ENCODE peak calls at places on chromosomes 16 and 17, in four cellular contexts. K is CD8-positive, alpha-beta memory T cell; G is amygdala; Y is AML-193. H is an unnamed sample.

GRCh38 chr17:3960764-3961163 is 3.5 kb downstream of the ATP2A3 start:
- DNase-seq in K (no peak), G (no peak), Y (peak; percentile 60), H (no peak)

GRCh38 chr17:2266045-2266864 is 37.3 kb downstream of the SMG6 start:
- DNase-seq in K (peak; percentile 94), G (no peak), Y (no peak), H (no peak)

GRCh38 chr17:27980035-27980434 is 62.4 kb upstream of the NLK start:
- DNase-seq in K (no peak), G (no peak), Y (no peak), H (no peak)

GRCh38 chr16:54503011-54503410 is 216.4 kb upstream of the IRX3 start:
- DNase-seq in K (no peak), G (no peak), Y (no peak), H (no peak)

GRCh38 chr17:7997186-7997585 is 5.2 kb upstream of the GUCY2D start:
- DNase-seq in K (no peak), G (no peak), Y (peak; percentile 26), H (no peak)

GRCh38 chr17:61470530-61471136 is 18.4 kb downstream of the TBX4 start:
- DNase-seq in K (no peak), G (no peak), Y (no peak), H (no peak)

GRCh38 chr17:57166803-57167202 is 81.8 kb downstream of the AKAP1 start:
- DNase-seq in K (no peak), G (no peak), Y (no peak), H (no peak)

GRCh38 chr16:11875721-11876120 is 24.4 kb upstream of the RSL1D1 start:
- DNase-seq in K (no peak), G (no peak), Y (no peak), H (no peak)

GRCh38 chr16:28112908-28113307 is 49.4 kb upstream of the GSG1L start:
- DNase-seq in K (no peak), G (no peak), Y (no peak), H (no peak)

GRCh38 chr16:17885659-17886200 is 415.0 kb upstream of the XYLT1 start:
- DNase-seq in K (no peak), G (no peak), Y (no peak), H (no peak)

GRCh38 chr17:73271078-73271477 is 9.4 kb upstream of the CPSF4L start:
- DNase-seq in K (no peak), G (no peak), Y (no peak), H (peak; percentile 80)

GRCh38 chr16:6019490-6019991 is 921.9 kb upstream of the EEF2KMT start:
- DNase-seq in K (no peak), G (no peak), Y (no peak), H (no peak)

GRCh38 chr17:61750656-61751055 is 112.7 kb downstream of the BRIP1 start:
- DNase-seq in K (no peak), G (no peak), Y (peak; percentile 97), H (peak; percentile 13)

GRCh38 chr16:66934138-66934838 is at the start of gene CIAO2B:
- DNase-seq in K (peak; percentile 91), G (peak; percentile 81), Y (peak; percentile 62), H (no peak)

GRCh38 chr16:85947511-85948509 is 48.8 kb downstream of the IRF8 start:
- DNase-seq in K (peak; percentile 53), G (no peak), Y (no peak), H (no peak)

GRCh38 chr16:79211581-79211980 is 389.0 kb downstream of the MAF start:
- DNase-seq in K (no peak), G (peak; percentile 52), Y (no peak), H (no peak)

GRCh38 chr17:35748323-35748960 is 4.6 kb downstream of the GAS2L2 start:
- DNase-seq in K (no peak), G (no peak), Y (no peak), H (no peak)

GRCh38 chr16:19132898-19133297 is 19.1 kb downstream of the ITPRIPL2 start:
- DNase-seq in K (no peak), G (no peak), Y (no peak), H (no peak)

GRCh38 chr16:78105517-78105916 is 6.1 kb downstream of the WWOX start:
- DNase-seq in K (no peak), G (no peak), Y (no peak), H (no peak)

GRCh38 chr16:28012031-28012445 is 51.5 kb downstream of the GSG1L start:
- DNase-seq in K (no peak), G (no peak), Y (no peak), H (no peak)

GRCh38 chr16:61370564-61370963 is 665.7 kb downstream of the CDH8 start:
- DNase-seq in K (no peak), G (no peak), Y (no peak), H (no peak)

GRCh38 chr17:45170976-45171337 is 9.3 kb downstream of the HEXIM2 start:
- DNase-seq in K (no peak), G (peak; percentile 34), Y (no peak), H (no peak)

GRCh38 chr16:50096791-50097190 is 31.0 kb downstream of the HEATR3 start:
- DNase-seq in K (no peak), G (no peak), Y (no peak), H (no peak)

GRCh38 chr16:84718-85452 is 6.9 kb downstream of the MPG start:
- DNase-seq in K (peak; percentile 58), G (no peak), Y (peak; percentile 68), H (no peak)

GRCh38 chr17:36934144-36934758 is 3.0 kb upstream of the LHX1 start:
- DNase-seq in K (no peak), G (no peak), Y (no peak), H (no peak)

GRCh38 chr17:6995500-6996255 is at the start of gene ALOX12:
- DNase-seq in K (no peak), G (no peak), Y (no peak), H (no peak)

GRCh38 chr17:49715717-49716279 is 8.0 kb upstream of the SLC35B1 start:
- DNase-seq in K (peak; percentile 84), G (no peak), Y (no peak), H (no peak)

GRCh38 chr17:80593171-80593570 is 48.5 kb downstream of the RPTOR start:
- DNase-seq in K (no peak), G (no peak), Y (no peak), H (no peak)

GRCh38 chr17:8807070-8807550 is 7.9 kb upstream of the MFSD6L start:
- DNase-seq in K (no peak), G (no peak), Y (no peak), H (peak; percentile 56)